ENCODE peak calls at places on chromosomes 11 and 22, in four cellular contexts. One of them, this sample, is unnamed.

GRCh38 chr11:43269229-43269928 is 42.4 kb upstream of the API5 start:
- DNase-seq in CD8-positive, alpha-beta T cell: no peak
- DNase-seq in IMR-90: no peak
- DNase-seq in testis: peak; percentile 17
- DNase-seq in this sample: peak; percentile 2

GRCh38 chr11:773425-773824 is 3.9 kb downstream of the GATD1 start:
- DNase-seq in CD8-positive, alpha-beta T cell: no peak
- DNase-seq in IMR-90: no peak
- DNase-seq in testis: no peak
- DNase-seq in this sample: no peak

GRCh38 chr11:36147491-36147890 is 141.7 kb downstream of the COMMD9 start:
- DNase-seq in CD8-positive, alpha-beta T cell: no peak
- DNase-seq in IMR-90: no peak
- DNase-seq in testis: no peak
- DNase-seq in this sample: no peak

GRCh38 chr22:44357962-44358553 is 45.3 kb upstream of the SHISAL1 start:
- DNase-seq in CD8-positive, alpha-beta T cell: no peak
- DNase-seq in IMR-90: peak; percentile 24
- DNase-seq in testis: peak; percentile 26
- DNase-seq in this sample: peak; percentile 20

GRCh38 chr11:11589385-11589890 is 32.4 kb downstream of the GALNT18 start:
- DNase-seq in CD8-positive, alpha-beta T cell: no peak
- DNase-seq in IMR-90: no peak
- DNase-seq in testis: no peak
- DNase-seq in this sample: no peak

GRCh38 chr22:45336971-45337431 is 27.3 kb downstream of the FAM118A start:
- DNase-seq in CD8-positive, alpha-beta T cell: no peak
- DNase-seq in IMR-90: no peak
- DNase-seq in testis: peak; percentile 66
- DNase-seq in this sample: peak; percentile 47

GRCh38 chr11:19597194-19597593 is 115.4 kb upstream of the NAV2 start:
- DNase-seq in CD8-positive, alpha-beta T cell: no peak
- DNase-seq in IMR-90: peak; percentile 85
- DNase-seq in testis: no peak
- DNase-seq in this sample: no peak

GRCh38 chr11:789951-790350 is at the start of gene CEND1:
- DNase-seq in CD8-positive, alpha-beta T cell: no peak
- DNase-seq in IMR-90: peak; percentile 54
- DNase-seq in testis: no peak
- DNase-seq in this sample: no peak

GRCh38 chr22:29700949-29701927 is 18.6 kb upstream of the CABP7 start:
- DNase-seq in CD8-positive, alpha-beta T cell: no peak
- DNase-seq in IMR-90: peak; percentile 34
- DNase-seq in testis: no peak
- DNase-seq in this sample: peak; percentile 76

GRCh38 chr11:114215428-114215827 is 80.8 kb upstream of the NNMT start:
- DNase-seq in CD8-positive, alpha-beta T cell: no peak
- DNase-seq in IMR-90: no peak
- DNase-seq in testis: no peak
- DNase-seq in this sample: no peak

GRCh38 chr22:30453731-30454510 is 17.9 kb downstream of the SEC14L3 start:
- DNase-seq in CD8-positive, alpha-beta T cell: no peak
- DNase-seq in IMR-90: no peak
- DNase-seq in testis: peak; percentile 67
- DNase-seq in this sample: peak; percentile 55

GRCh38 chr11:80365315-80365714 is 924.5 kb upstream of the TENM4 start:
- DNase-seq in CD8-positive, alpha-beta T cell: no peak
- DNase-seq in IMR-90: no peak
- DNase-seq in testis: no peak
- DNase-seq in this sample: no peak

GRCh38 chr11:93017821-93018690 is 48.6 kb downstream of the MTNR1B start:
- DNase-seq in CD8-positive, alpha-beta T cell: no peak
- DNase-seq in IMR-90: no peak
- DNase-seq in testis: no peak
- DNase-seq in this sample: no peak

GRCh38 chr22:49934891-49935557 is 16.6 kb downstream of the CRELD2 start:
- DNase-seq in CD8-positive, alpha-beta T cell: peak; percentile 81
- DNase-seq in IMR-90: peak; percentile 39
- DNase-seq in testis: peak; percentile 77
- DNase-seq in this sample: peak; percentile 85

GRCh38 chr11:17476317-17477083 is at the start of gene ABCC8:
- DNase-seq in CD8-positive, alpha-beta T cell: no peak
- DNase-seq in IMR-90: no peak
- DNase-seq in testis: no peak
- DNase-seq in this sample: peak; percentile 41

GRCh38 chr11:65150513-65151271 is 16.4 kb upstream of the SYVN1 start:
- DNase-seq in CD8-positive, alpha-beta T cell: no peak
- DNase-seq in IMR-90: peak; percentile 86
- DNase-seq in testis: peak; percentile 82
- DNase-seq in this sample: peak; percentile 97

GRCh38 chr22:32803020-32803758 is 1.7 kb downstream of the TIMP3 start:
- DNase-seq in CD8-positive, alpha-beta T cell: no peak
- DNase-seq in IMR-90: peak; percentile 70
- DNase-seq in testis: no peak
- DNase-seq in this sample: peak; percentile 67

GRCh38 chr22:46007003-46007847 is 30.3 kb upstream of the WNT7B start:
- DNase-seq in CD8-positive, alpha-beta T cell: no peak
- DNase-seq in IMR-90: peak; percentile 72
- DNase-seq in testis: peak; percentile 50
- DNase-seq in this sample: peak; percentile 78

GRCh38 chr11:68593441-68593840 is 90.9 kb upstream of the GAL start:
- DNase-seq in CD8-positive, alpha-beta T cell: no peak
- DNase-seq in IMR-90: no peak
- DNase-seq in testis: no peak
- DNase-seq in this sample: no peak

GRCh38 chr11:62401781-62402180 is 17.1 kb upstream of the SCGB1A1 start:
- DNase-seq in CD8-positive, alpha-beta T cell: no peak
- DNase-seq in IMR-90: no peak
- DNase-seq in testis: no peak
- DNase-seq in this sample: no peak

GRCh38 chr22:40345271-40345670 is 1.0 kb upstream of the ADSL start:
- DNase-seq in CD8-positive, alpha-beta T cell: peak; percentile 20
- DNase-seq in IMR-90: peak; percentile 41
- DNase-seq in testis: no peak
- DNase-seq in this sample: no peak

GRCh38 chr11:15563054-15563453 is 448.3 kb downstream of the INSC start:
- DNase-seq in CD8-positive, alpha-beta T cell: no peak
- DNase-seq in IMR-90: no peak
- DNase-seq in testis: no peak
- DNase-seq in this sample: no peak

GRCh38 chr11:46590740-46591606 is 2.9 kb downstream of the AMBRA1 start:
- DNase-seq in CD8-positive, alpha-beta T cell: no peak
- DNase-seq in IMR-90: no peak
- DNase-seq in testis: no peak
- DNase-seq in this sample: no peak

GRCh38 chr11:3077846-3078440 is 20.7 kb upstream of the CARS1 start:
- DNase-seq in CD8-positive, alpha-beta T cell: no peak
- DNase-seq in IMR-90: no peak
- DNase-seq in testis: no peak
- DNase-seq in this sample: no peak

GRCh38 chr11:43738600-43739409 is 58.3 kb downstream of the HSD17B12 start:
- DNase-seq in CD8-positive, alpha-beta T cell: no peak
- DNase-seq in IMR-90: peak; percentile 90
- DNase-seq in testis: no peak
- DNase-seq in this sample: peak; percentile 24

GRCh38 chr11:121132211-121132976 is 31.4 kb downstream of the TECTA start:
- DNase-seq in CD8-positive, alpha-beta T cell: no peak
- DNase-seq in IMR-90: no peak
- DNase-seq in testis: no peak
- DNase-seq in this sample: no peak

GRCh38 chr11:2375341-2375853 is 1.7 kb upstream of the CD81 start:
- DNase-seq in CD8-positive, alpha-beta T cell: no peak
- DNase-seq in IMR-90: no peak
- DNase-seq in testis: no peak
- DNase-seq in this sample: peak; percentile 88

GRCh38 chr22:31583861-31584485 is 78.0 kb downstream of the PISD start:
- DNase-seq in CD8-positive, alpha-beta T cell: no peak
- DNase-seq in IMR-90: peak; percentile 62
- DNase-seq in testis: no peak
- DNase-seq in this sample: no peak

GRCh38 chr11:110833033-110833484 is 120.8 kb upstream of the ARHGAP20 start:
- DNase-seq in CD8-positive, alpha-beta T cell: no peak
- DNase-seq in IMR-90: peak; percentile 89
- DNase-seq in testis: no peak
- DNase-seq in this sample: no peak

GRCh38 chr11:69290791-69291190 is 3.2 kb upstream of the MYEOV start:
- DNase-seq in CD8-positive, alpha-beta T cell: no peak
- DNase-seq in IMR-90: no peak
- DNase-seq in testis: no peak
- DNase-seq in this sample: no peak

GRCh38 chr22:37260939-37261338 is 16.9 kb upstream of the RAC2 start:
- DNase-seq in CD8-positive, alpha-beta T cell: no peak
- DNase-seq in IMR-90: peak; percentile 51
- DNase-seq in testis: peak; percentile 81
- DNase-seq in this sample: peak; percentile 46

GRCh38 chr22:23823331-23823791 is 15.4 kb downstream of the DERL3 start:
- DNase-seq in CD8-positive, alpha-beta T cell: no peak
- DNase-seq in IMR-90: no peak
- DNase-seq in testis: peak; percentile 92
- DNase-seq in this sample: no peak

GRCh38 chr11:8065031-8065430 is 16.0 kb upstream of the TUB start:
- DNase-seq in CD8-positive, alpha-beta T cell: no peak
- DNase-seq in IMR-90: no peak
- DNase-seq in testis: no peak
- DNase-seq in this sample: no peak
- H3K4me1 ChIP-seq in CD8-positive, alpha-beta T cell: no peaks in the 10 kb centered on the region
- H3K4me1 ChIP-seq in IMR-90: peaks cover 20% of the 10 kb centered on the region
- H3K4me1 ChIP-seq in testis: peaks cover 37% of the 10 kb centered on the region
- H3K4me1 ChIP-seq in this sample: peaks cover 38% of the 10 kb centered on the region

GRCh38 chr22:33897621-33897910 is 22.7 kb downstream of the LARGE1 start:
- DNase-seq in CD8-positive, alpha-beta T cell: no peak
- DNase-seq in IMR-90: no peak
- DNase-seq in testis: no peak
- DNase-seq in this sample: no peak
- H3K4me1 ChIP-seq in CD8-positive, alpha-beta T cell: no peaks in the 10 kb centered on the region
- H3K4me1 ChIP-seq in IMR-90: peaks cover 7% of the 10 kb centered on the region
- H3K4me1 ChIP-seq in testis: no peaks in the 10 kb centered on the region
- H3K4me1 ChIP-seq in this sample: no peaks in the 10 kb centered on the region

GRCh38 chr22:42439021-42439420 is 6.8 kb upstream of the NFAM1 start:
- DNase-seq in CD8-positive, alpha-beta T cell: no peak
- DNase-seq in IMR-90: no peak
- DNase-seq in testis: no peak
- DNase-seq in this sample: no peak

GRCh38 chr22:42439821-42440674 is 7.8 kb upstream of the NFAM1 start:
- DNase-seq in CD8-positive, alpha-beta T cell: no peak
- DNase-seq in IMR-90: peak; percentile 49
- DNase-seq in testis: no peak
- DNase-seq in this sample: no peak

GRCh38 chr22:42438293-42438650 is 6.1 kb upstream of the NFAM1 start:
- DNase-seq in CD8-positive, alpha-beta T cell: no peak
- DNase-seq in IMR-90: no peak
- DNase-seq in testis: no peak
- DNase-seq in this sample: no peak

GRCh38 chr22:42436402-42436801 is 4.2 kb upstream of the NFAM1 start:
- DNase-seq in CD8-positive, alpha-beta T cell: no peak
- DNase-seq in IMR-90: no peak
- DNase-seq in testis: no peak
- DNase-seq in this sample: peak; percentile 72

DNA sequence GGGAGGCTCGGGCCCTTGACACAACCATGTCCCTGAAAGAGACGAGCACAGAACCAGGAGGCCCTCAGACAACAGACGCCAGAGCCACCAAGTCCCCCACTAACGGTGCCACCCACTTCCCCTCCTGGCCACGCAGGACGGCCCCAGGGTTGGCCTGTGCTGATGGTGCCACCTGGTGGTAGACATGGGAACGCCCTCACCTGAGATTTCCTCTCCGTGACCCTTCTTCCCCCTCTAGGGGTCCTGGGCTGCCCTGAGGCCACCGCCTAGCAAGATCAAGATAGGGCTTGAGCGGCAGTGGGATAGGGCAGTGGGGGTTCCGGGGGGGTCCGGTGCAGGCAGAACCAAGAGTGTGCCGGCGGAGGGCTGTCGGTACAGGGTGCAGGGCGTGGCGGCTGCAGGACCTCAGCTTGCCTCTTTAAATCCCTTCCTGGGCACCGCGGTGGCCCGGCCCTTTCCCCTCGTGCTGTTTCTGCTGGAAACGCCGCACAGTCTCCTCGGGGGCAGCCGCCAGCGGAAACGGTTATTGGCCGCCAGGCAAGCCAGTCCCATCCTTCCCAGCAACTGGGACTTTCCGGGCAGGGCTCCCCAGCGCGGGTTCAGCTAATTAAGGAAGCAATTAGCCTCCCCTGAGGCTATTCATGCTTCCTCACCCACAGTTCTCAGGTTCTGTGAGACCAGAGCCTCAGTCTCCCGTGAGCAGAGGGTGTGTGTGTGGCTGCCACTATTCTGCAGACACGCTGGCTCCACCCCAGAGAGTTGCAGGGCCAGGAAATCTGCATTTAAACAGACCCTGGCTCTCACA is 5.5 kb upstream of the NFAM1 start:
- DNase-seq in CD8-positive, alpha-beta T cell: peak; percentile 81
- DNase-seq in IMR-90: peak; percentile 18
- DNase-seq in testis: peak; percentile 82
- DNase-seq in this sample: peak; percentile 79
- H3K4me1 ChIP-seq in CD8-positive, alpha-beta T cell: peaks cover 6% of the 10 kb centered on the region
- H3K4me1 ChIP-seq in IMR-90: peaks cover 3% of the 10 kb centered on the region
- H3K4me1 ChIP-seq in testis: peaks cover 23% of the 10 kb centered on the region
- H3K4me1 ChIP-seq in this sample: peaks cover 44% of the 10 kb centered on the region

GRCh38 chr22:27107824-27108223 is 450.4 kb downstream of the MIAT start:
- DNase-seq in CD8-positive, alpha-beta T cell: no peak
- DNase-seq in IMR-90: peak; percentile 94
- DNase-seq in testis: peak; percentile 68
- DNase-seq in this sample: peak; percentile 86

GRCh38 chr22:27108425-27109114 is 451.2 kb downstream of the MIAT start:
- DNase-seq in CD8-positive, alpha-beta T cell: no peak
- DNase-seq in IMR-90: no peak
- DNase-seq in testis: peak; percentile 88
- DNase-seq in this sample: peak; percentile 92

GRCh38 chr22:27101288-27101687 is 443.9 kb downstream of the MIAT start:
- DNase-seq in CD8-positive, alpha-beta T cell: no peak
- DNase-seq in IMR-90: no peak
- DNase-seq in testis: no peak
- DNase-seq in this sample: no peak

GRCh38 chr22:27107005-27107404 is 449.6 kb downstream of the MIAT start:
- DNase-seq in CD8-positive, alpha-beta T cell: no peak
- DNase-seq in IMR-90: no peak
- DNase-seq in testis: no peak
- DNase-seq in this sample: peak; percentile 57

GRCh38 chr22:27105142-27106025 is 448.0 kb downstream of the MIAT start:
- DNase-seq in CD8-positive, alpha-beta T cell: no peak
- DNase-seq in IMR-90: peak; percentile 86
- DNase-seq in testis: peak; percentile 87
- DNase-seq in this sample: peak; percentile 27
- H3K4me1 ChIP-seq in CD8-positive, alpha-beta T cell: no peaks in the 10 kb centered on the region
- H3K4me1 ChIP-seq in IMR-90: peaks cover 6% of the 10 kb centered on the region
- H3K4me1 ChIP-seq in testis: peaks cover 38% of the 10 kb centered on the region
- H3K4me1 ChIP-seq in this sample: peaks cover 43% of the 10 kb centered on the region

DNA sequence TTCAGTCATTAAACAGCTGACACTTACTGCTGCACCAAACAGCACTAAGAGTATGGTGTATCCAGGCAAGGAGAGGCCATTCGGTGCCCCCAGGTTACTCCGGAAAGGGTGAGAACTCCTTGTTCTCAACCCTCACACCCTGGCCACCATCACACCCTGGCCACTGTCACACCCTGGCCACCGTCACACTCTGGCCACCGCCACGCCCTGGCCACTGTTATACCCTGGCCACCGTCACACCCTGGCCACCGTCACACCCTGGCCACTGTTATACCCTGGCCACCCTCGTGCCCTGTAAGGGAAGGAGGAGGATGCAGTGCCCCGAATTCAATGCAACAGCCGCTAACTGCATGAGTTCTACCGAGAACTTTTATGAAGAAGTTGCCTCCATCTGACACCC is 644.4 kb downstream of the TBC1D22A start:
- DNase-seq in CD8-positive, alpha-beta T cell: no peak
- DNase-seq in IMR-90: no peak
- DNase-seq in testis: no peak
- DNase-seq in this sample: no peak
- H3K4me1 ChIP-seq in CD8-positive, alpha-beta T cell: no peaks in the 10 kb centered on the region
- H3K4me1 ChIP-seq in IMR-90: no peaks in the 10 kb centered on the region
- H3K4me1 ChIP-seq in testis: no peaks in the 10 kb centered on the region
- H3K4me1 ChIP-seq in this sample: no peaks in the 10 kb centered on the region

This sample was measured in thyroid gland.